ENCODE peak calls at places on chromosomes 12 and 14, in eight cellular contexts. One of them, this sample, is unnamed.

GRCh38 chr14:68552597-68552996 is 240.3 kb downstream of the ZFP36L1 start:
- DNase-seq in astrocyte of the spinal cord: peak; percentile 66
- DNase-seq in uterus: peak; percentile 30
- DNase-seq in coronary artery: no peak
- DNase-seq in HepG2: no peak
- DNase-seq in Caco-2: no peak
- DNase-seq in heart left ventricle: no peak
- DNase-seq in tibial nerve: peak; percentile 18
- DNase-seq in this sample: peak; percentile 75

GRCh38 chr12:9331218-9331626 is 123.0 kb upstream of the PZP start:
- DNase-seq in astrocyte of the spinal cord: peak; percentile 58
- DNase-seq in uterus: no peak
- DNase-seq in coronary artery: no peak
- DNase-seq in HepG2: peak; percentile 44
- DNase-seq in Caco-2: no peak
- DNase-seq in heart left ventricle: peak; percentile 61
- DNase-seq in tibial nerve: peak; percentile 72
- DNase-seq in this sample: peak; percentile 81

GRCh38 chr14:66015046-66015780 is 471.0 kb upstream of the CCDC196 start:
- DNase-seq in astrocyte of the spinal cord: no peak
- DNase-seq in uterus: no peak
- DNase-seq in coronary artery: no peak
- DNase-seq in HepG2: no peak
- DNase-seq in Caco-2: no peak
- DNase-seq in heart left ventricle: no peak
- DNase-seq in tibial nerve: no peak
- DNase-seq in this sample: no peak

GRCh38 chr12:69837191-69838085 is 12.4 kb downstream of the MYRFL start:
- DNase-seq in astrocyte of the spinal cord: no peak
- DNase-seq in uterus: no peak
- DNase-seq in coronary artery: no peak
- DNase-seq in HepG2: peak; percentile 65
- DNase-seq in Caco-2: no peak
- DNase-seq in heart left ventricle: no peak
- DNase-seq in tibial nerve: no peak
- DNase-seq in this sample: no peak

GRCh38 chr12:67774983-67775587 is 126.5 kb downstream of the DYRK2 start:
- DNase-seq in astrocyte of the spinal cord: no peak
- DNase-seq in uterus: no peak
- DNase-seq in coronary artery: no peak
- DNase-seq in HepG2: no peak
- DNase-seq in Caco-2: no peak
- DNase-seq in heart left ventricle: no peak
- DNase-seq in tibial nerve: no peak
- DNase-seq in this sample: no peak

GRCh38 chr14:92144708-92145107 is 22.9 kb downstream of the CPSF2 start:
- DNase-seq in astrocyte of the spinal cord: peak; percentile 27
- DNase-seq in uterus: no peak
- DNase-seq in coronary artery: no peak
- DNase-seq in HepG2: no peak
- DNase-seq in Caco-2: no peak
- DNase-seq in heart left ventricle: no peak
- DNase-seq in tibial nerve: no peak
- DNase-seq in this sample: peak; percentile 39

GRCh38 chr12:92297932-92298681 is 152.5 kb upstream of the BTG1 start:
- DNase-seq in astrocyte of the spinal cord: peak; percentile 85
- DNase-seq in uterus: no peak
- DNase-seq in coronary artery: no peak
- DNase-seq in HepG2: no peak
- DNase-seq in Caco-2: no peak
- DNase-seq in heart left ventricle: no peak
- DNase-seq in tibial nerve: peak; percentile 24
- DNase-seq in this sample: peak; percentile 89

GRCh38 chr12:63846249-63846967 is 1.9 kb downstream of the SRGAP1 start:
- DNase-seq in astrocyte of the spinal cord: peak; percentile 36
- DNase-seq in uterus: no peak
- DNase-seq in coronary artery: no peak
- DNase-seq in HepG2: no peak
- DNase-seq in Caco-2: no peak
- DNase-seq in heart left ventricle: no peak
- DNase-seq in tibial nerve: no peak
- DNase-seq in this sample: no peak

GRCh38 chr14:33386771-33387170 is 448.1 kb downstream of the NPAS3 start:
- DNase-seq in astrocyte of the spinal cord: peak; percentile 14
- DNase-seq in uterus: no peak
- DNase-seq in coronary artery: no peak
- DNase-seq in HepG2: no peak
- DNase-seq in Caco-2: no peak
- DNase-seq in heart left ventricle: no peak
- DNase-seq in tibial nerve: no peak
- DNase-seq in this sample: no peak

GRCh38 chr14:35988972-35989690 is 163.0 kb downstream of the BRMS1L start:
- DNase-seq in astrocyte of the spinal cord: no peak
- DNase-seq in uterus: no peak
- DNase-seq in coronary artery: no peak
- DNase-seq in HepG2: no peak
- DNase-seq in Caco-2: no peak
- DNase-seq in heart left ventricle: no peak
- DNase-seq in tibial nerve: no peak
- DNase-seq in this sample: no peak

GRCh38 chr14:82385043-82385442 is 851.4 kb upstream of the SEL1L start:
- DNase-seq in astrocyte of the spinal cord: no peak
- DNase-seq in uterus: no peak
- DNase-seq in coronary artery: no peak
- DNase-seq in HepG2: no peak
- DNase-seq in Caco-2: no peak
- DNase-seq in heart left ventricle: no peak
- DNase-seq in tibial nerve: no peak
- DNase-seq in this sample: peak; percentile 9

GRCh38 chr14:49897414-49897813 is 4.5 kb downstream of the ARF6 start:
- DNase-seq in astrocyte of the spinal cord: no peak
- DNase-seq in uterus: no peak
- DNase-seq in coronary artery: no peak
- DNase-seq in HepG2: no peak
- DNase-seq in Caco-2: no peak
- DNase-seq in heart left ventricle: no peak
- DNase-seq in tibial nerve: no peak
- DNase-seq in this sample: no peak

GRCh38 chr14:49898485-49898884 is 5.6 kb downstream of the ARF6 start:
- DNase-seq in astrocyte of the spinal cord: no peak
- DNase-seq in uterus: no peak
- DNase-seq in coronary artery: no peak
- DNase-seq in HepG2: no peak
- DNase-seq in Caco-2: no peak
- DNase-seq in heart left ventricle: no peak
- DNase-seq in tibial nerve: no peak
- DNase-seq in this sample: no peak

GRCh38 chr14:49896956-49897355 is 4.1 kb downstream of the ARF6 start:
- DNase-seq in astrocyte of the spinal cord: no peak
- DNase-seq in uterus: no peak
- DNase-seq in coronary artery: no peak
- DNase-seq in HepG2: no peak
- DNase-seq in Caco-2: no peak
- DNase-seq in heart left ventricle: no peak
- DNase-seq in tibial nerve: no peak
- DNase-seq in this sample: peak; percentile 32

GRCh38 chr14:49895480-49895879 is 2.6 kb downstream of the ARF6 start:
- DNase-seq in astrocyte of the spinal cord: no peak
- DNase-seq in uterus: no peak
- DNase-seq in coronary artery: no peak
- DNase-seq in HepG2: no peak
- DNase-seq in Caco-2: no peak
- DNase-seq in heart left ventricle: no peak
- DNase-seq in tibial nerve: no peak
- DNase-seq in this sample: no peak

DNA sequence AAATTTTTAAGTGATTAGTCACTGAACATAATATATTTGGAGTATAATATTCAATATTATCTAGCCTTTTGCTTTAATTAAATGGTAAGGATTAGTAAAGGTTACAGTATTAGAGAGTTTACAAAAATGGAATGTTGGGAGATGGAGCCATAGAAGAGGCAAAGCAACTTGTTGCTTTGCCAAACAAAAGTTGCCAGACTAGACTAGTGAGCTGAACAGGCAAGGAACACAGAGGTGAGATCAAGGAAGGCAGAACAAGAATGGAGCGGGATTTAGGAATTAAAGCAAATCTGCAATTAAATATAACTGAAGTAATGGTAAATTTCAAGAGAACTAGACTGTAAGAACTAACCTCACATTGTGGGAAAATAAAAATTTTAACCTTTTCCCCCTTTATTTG is 5.1 kb downstream of the ARF6 start:
- DNase-seq in astrocyte of the spinal cord: no peak
- DNase-seq in uterus: no peak
- DNase-seq in coronary artery: no peak
- DNase-seq in HepG2: no peak
- DNase-seq in Caco-2: no peak
- DNase-seq in heart left ventricle: no peak
- DNase-seq in tibial nerve: no peak
- DNase-seq in this sample: no peak
- H3K4me3 ChIP-seq in astrocyte of the spinal cord: no peak overlapping the region
- H3K4me3 ChIP-seq in uterus: no peak overlapping the region
- H3K4me3 ChIP-seq in coronary artery: no peak overlapping the region
- H3K4me3 ChIP-seq in HepG2: no peak overlapping the region
- H3K4me3 ChIP-seq in Caco-2: no peak overlapping the region
- H3K4me3 ChIP-seq in heart left ventricle: no peak overlapping the region
- H3K4me3 ChIP-seq in tibial nerve: no peak overlapping the region
- H3K4me3 ChIP-seq in this sample: peak overlapping the region; percentile 6

DNA sequence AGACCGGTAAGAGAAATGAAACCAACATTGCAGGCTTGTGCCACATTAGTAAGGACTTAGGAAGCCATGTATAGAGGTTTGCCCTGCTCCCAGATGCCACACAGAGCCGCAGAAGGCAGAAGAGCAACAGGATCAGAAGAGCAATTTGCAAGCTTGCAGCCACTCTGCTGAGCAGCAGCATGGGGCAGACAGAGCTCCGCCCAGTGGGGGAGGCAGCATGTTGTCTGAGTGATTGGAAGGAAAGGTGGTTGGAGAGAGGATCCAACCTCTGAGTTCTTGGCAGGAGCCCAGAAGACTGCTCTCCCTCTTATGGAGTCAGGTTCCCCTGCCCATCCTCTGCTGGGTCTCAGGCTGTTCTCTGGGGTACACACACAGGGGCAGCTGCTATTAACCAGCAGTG is 2.3 kb upstream of the KRT6A start:
- DNase-seq in astrocyte of the spinal cord: peak; percentile 24
- DNase-seq in uterus: no peak
- DNase-seq in coronary artery: no peak
- DNase-seq in HepG2: no peak
- DNase-seq in Caco-2: no peak
- DNase-seq in heart left ventricle: no peak
- DNase-seq in tibial nerve: no peak
- DNase-seq in this sample: no peak
- TF ChIP-seq CTCF in astrocyte of the spinal cord: no peak
- TF ChIP-seq CTCF in uterus: no peak
- TF ChIP-seq CTCF in coronary artery: no peak
- TF ChIP-seq CTCF in HepG2: peak; percentile 26
- TF ChIP-seq CTCF in Caco-2: no peak
- TF ChIP-seq CTCF in heart left ventricle: no peak
- TF ChIP-seq CTCF in tibial nerve: no peak
- TF ChIP-seq CTCF in this sample: no peak

GRCh38 chr14:40347675-40348074 is 915.4 kb upstream of the FBXO33 start:
- DNase-seq in astrocyte of the spinal cord: no peak
- DNase-seq in uterus: no peak
- DNase-seq in coronary artery: no peak
- DNase-seq in HepG2: no peak
- DNase-seq in Caco-2: no peak
- DNase-seq in heart left ventricle: no peak
- DNase-seq in tibial nerve: no peak
- DNase-seq in this sample: no peak

GRCh38 chr14:40340708-40341107 is 908.5 kb upstream of the FBXO33 start:
- DNase-seq in astrocyte of the spinal cord: no peak
- DNase-seq in uterus: no peak
- DNase-seq in coronary artery: no peak
- DNase-seq in HepG2: no peak
- DNase-seq in Caco-2: no peak
- DNase-seq in heart left ventricle: no peak
- DNase-seq in tibial nerve: no peak
- DNase-seq in this sample: no peak

DNA sequence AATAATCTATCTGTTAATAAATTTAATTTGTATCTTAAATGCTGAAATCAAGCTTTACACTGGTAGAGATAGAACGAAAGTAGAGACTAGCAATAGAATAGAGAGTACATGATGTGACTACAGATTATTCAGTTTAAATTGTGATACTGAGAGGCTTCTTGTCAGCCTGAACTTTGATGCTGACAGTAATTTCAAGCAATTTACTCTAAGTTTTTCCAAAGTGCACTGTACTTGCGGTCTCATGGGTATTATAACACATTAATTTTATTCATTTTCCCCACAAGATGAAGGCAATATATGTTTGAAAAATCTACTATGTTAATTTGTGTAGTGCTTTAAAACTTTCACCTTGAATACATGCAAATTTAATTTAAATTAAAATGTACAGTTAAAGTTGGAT is 914.0 kb upstream of the FBXO33 start:
- DNase-seq in astrocyte of the spinal cord: no peak
- DNase-seq in uterus: no peak
- DNase-seq in coronary artery: no peak
- DNase-seq in HepG2: no peak
- DNase-seq in Caco-2: no peak
- DNase-seq in heart left ventricle: no peak
- DNase-seq in tibial nerve: no peak
- DNase-seq in this sample: no peak
- H3K4me3 ChIP-seq in astrocyte of the spinal cord: no peak overlapping the region
- H3K4me3 ChIP-seq in uterus: no peak overlapping the region
- H3K4me3 ChIP-seq in coronary artery: no peak overlapping the region
- H3K4me3 ChIP-seq in HepG2: no peak overlapping the region
- H3K4me3 ChIP-seq in Caco-2: no peak overlapping the region
- H3K4me3 ChIP-seq in heart left ventricle: no peak overlapping the region
- H3K4me3 ChIP-seq in tibial nerve: no peak overlapping the region
- H3K4me3 ChIP-seq in this sample: no peak overlapping the region

DNA sequence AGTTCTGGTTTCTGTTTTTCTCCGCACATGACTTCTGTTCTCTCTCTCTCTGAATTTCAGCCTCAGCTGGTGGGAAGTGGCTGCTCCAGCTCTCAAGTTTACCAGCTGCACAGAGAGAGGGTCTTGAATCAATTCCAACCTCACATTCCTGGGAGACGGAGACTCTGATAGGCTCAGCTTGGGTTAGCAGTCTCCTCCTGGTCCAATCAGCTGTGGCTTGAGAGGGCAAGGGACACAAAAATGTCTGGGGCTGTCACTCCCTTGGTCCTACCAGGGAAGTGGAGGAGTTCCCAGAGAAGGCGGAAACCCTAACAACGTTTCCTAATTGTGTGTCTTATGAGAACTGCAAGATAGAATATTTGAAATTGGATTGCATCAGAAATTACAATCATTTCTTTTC is 7.1 kb downstream of the CCDC63 start:
- DNase-seq in astrocyte of the spinal cord: no peak
- DNase-seq in uterus: no peak
- DNase-seq in coronary artery: no peak
- DNase-seq in HepG2: no peak
- DNase-seq in Caco-2: no peak
- DNase-seq in heart left ventricle: no peak
- DNase-seq in tibial nerve: no peak
- DNase-seq in this sample: no peak
- TF ChIP-seq CTCF in astrocyte of the spinal cord: no peak
- TF ChIP-seq CTCF in uterus: no peak
- TF ChIP-seq CTCF in coronary artery: no peak
- TF ChIP-seq CTCF in HepG2: no peak
- TF ChIP-seq CTCF in Caco-2: no peak
- TF ChIP-seq CTCF in heart left ventricle: no peak
- TF ChIP-seq CTCF in tibial nerve: no peak
- TF ChIP-seq CTCF in this sample: no peak